ENCODE peak calls at places on chromosomes 13 and 19, in nine cellular contexts. B, C, A, O, E, F, V, S and T are unnamed samples.

GRCh38 chr19:10694706-10695105 is 6.5 kb upstream of the QTRT1 start:
- DNase-seq in V (no peak), O (no peak), B (no peak), S (no peak), F (no peak), E (no peak), C (no peak), A (no peak), T (peak)

GRCh38 chr19:29371766-29372415 is 153.9 kb upstream of the VSTM2B start:
- DNase-seq in B (no peak), C (no peak), E (no peak), O (no peak), V (no peak), A (no peak), F (no peak), S (no peak), T (no peak)

GRCh38 chr13:108113407-108113806 is 101.9 kb downstream of the LIG4 start:
- DNase-seq in E (no peak), V (no peak), S (no peak), O (no peak), B (no peak), A (no peak), F (no peak), C (no peak), T (no peak)

GRCh38 chr13:26254583-26255102 is 714 bp downstream of the CDK8 start:
- DNase-seq in O (peak), S (peak), V (peak), B (peak), F (peak), E (peak), C (no peak), A (peak), T (peak)

GRCh38 chr19:8488351-8488750 is 14.1 kb downstream of the PRAM1 start:
- DNase-seq in C (no peak), F (no peak), O (no peak), A (peak), E (no peak), V (no peak), B (no peak), S (no peak), T (no peak)

GRCh38 chr13:105346141-105346766 is 1189.2 kb downstream of the EFNB2 start:
- DNase-seq in V (no peak), O (peak), F (no peak), S (peak), C (peak), E (no peak), A (no peak), B (no peak), T (peak)

GRCh38 chr13:45527699-45528462 is 63.1 kb downstream of the COG3 start:
- DNase-seq in S (peak), O (peak), F (no peak), A (no peak), E (no peak), V (no peak), C (no peak), B (no peak), T (no peak)

GRCh38 chr13:36801035-36801434 is 18.0 kb upstream of the RFXAP start:
- DNase-seq in O (peak), V (no peak), E (no peak), B (no peak), C (no peak), S (no peak), A (no peak), F (no peak), T (no peak)

GRCh38 chr13:76791290-76791664 is 94.9 kb downstream of the KCTD12 start:
- DNase-seq in V (no peak), O (no peak), A (no peak), F (no peak), S (no peak), E (peak), B (no peak), C (no peak), T (peak)

GRCh38 chr13:96229356-96229755 is 139.4 kb downstream of the HS6ST3 start:
- DNase-seq in B (peak), O (peak), A (peak), S (peak), E (peak), F (peak), V (peak), C (peak), T (peak)

GRCh38 chr13:29799041-29799440 is 51.4 kb downstream of the UBL3 start:
- DNase-seq in A (no peak), F (no peak), E (no peak), O (no peak), S (no peak), V (no peak), B (no peak), C (no peak), T (no peak)

GRCh38 chr13:39038569-39038898 is 278 bp downstream of the NHLRC3 start:
- DNase-seq in V (peak), B (no peak), F (peak), E (no peak), O (peak), A (no peak), S (no peak), C (no peak), T (peak)

GRCh38 chr13:46476174-46476573 is 76.8 kb upstream of the LRCH1 start:
- DNase-seq in A (no peak), E (no peak), C (no peak), S (no peak), O (no peak), B (no peak), V (no peak), F (no peak), T (peak)

GRCh38 chr19:49442354-49442753 is 1.0 kb upstream of the SLC17A7 start:
- DNase-seq in E (peak), A (peak), F (no peak), B (no peak), C (no peak), V (no peak), S (no peak), O (peak), T (peak)

GRCh38 chr13:99308481-99309087 is 1.4 kb upstream of the GPR183 start:
- DNase-seq in V (no peak), C (no peak), S (no peak), O (no peak), A (no peak), B (no peak), F (no peak), E (no peak), T (peak)

GRCh38 chr13:38637576-38637975 is 49.3 kb upstream of the FREM2 start:
- DNase-seq in C (no peak), F (no peak), V (no peak), A (no peak), E (no peak), O (peak), S (no peak), B (no peak), T (no peak)

GRCh38 chr19:48656840-48657474 is 11.0 kb upstream of the CA11 start:
- DNase-seq in V (no peak), A (no peak), C (no peak), F (no peak), B (no peak), S (peak), O (peak), E (no peak), T (peak)

GRCh38 chr13:31818236-31818635 is 78.9 kb downstream of the RXFP2 start:
- DNase-seq in O (no peak), A (no peak), S (no peak), F (no peak), C (no peak), V (no peak), B (no peak), E (no peak), T (peak)

GRCh38 chr13:31814523-31814922 is 75.2 kb downstream of the RXFP2 start:
- DNase-seq in V (no peak), C (no peak), E (no peak), O (no peak), F (no peak), A (no peak), B (no peak), S (no peak), T (no peak)

DNA sequence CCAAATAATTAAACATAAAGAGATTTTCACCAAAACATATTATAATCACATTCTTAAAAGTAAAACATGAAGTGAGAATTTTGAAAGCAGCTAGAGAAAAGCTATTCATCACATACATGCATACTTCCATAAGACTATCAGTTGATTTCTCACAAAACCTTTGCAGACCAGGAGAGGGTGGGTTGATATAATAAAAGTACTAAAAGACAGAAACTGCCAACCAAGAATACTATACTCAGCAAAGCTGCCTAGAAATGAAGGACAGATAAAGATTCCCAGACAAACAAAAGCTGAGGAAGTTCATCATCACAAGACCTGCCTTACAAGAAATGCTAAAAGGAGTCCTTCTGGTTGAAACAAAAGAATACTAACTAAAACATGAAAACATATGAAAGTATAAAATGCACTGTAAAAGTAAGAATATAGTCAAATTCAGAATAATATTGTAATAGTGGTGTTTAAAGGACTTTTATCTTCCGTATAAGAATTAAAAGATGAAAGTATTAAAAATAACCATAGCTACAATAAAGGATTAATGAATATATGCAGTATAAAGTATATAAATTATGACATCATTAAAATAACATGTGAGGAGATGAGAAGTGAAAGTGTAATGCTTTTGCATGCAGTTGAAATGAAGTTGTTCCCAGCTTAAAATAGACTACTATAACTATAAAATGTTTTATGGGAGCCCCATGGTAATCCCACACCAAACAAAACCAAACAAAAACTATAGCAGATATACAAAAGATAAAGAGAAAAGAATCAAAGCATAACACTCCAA is 76.2 kb downstream of the RXFP2 start:
- DNase-seq in A (no peak), B (no peak), F (no peak), O (no peak), E (no peak), C (no peak), V (no peak), S (no peak), T (no peak)
- H3K4me3 ChIP-seq in A (no peak), B (no peak), F (no peak), O (no peak), E (no peak), C (no peak), V (no peak), S (no peak), T (no peak)

GRCh38 chr19:4416268-4416667 is 13.8 kb downstream of the CHAF1A start:
- DNase-seq in A (no peak), F (no peak), V (no peak), E (no peak), B (no peak), S (no peak), C (no peak), O (no peak), T (no peak)
- TF ChIP-seq EZH2phosphoT487 in A (no peak), F (no peak), V (no peak), E (no peak), B (no peak), S (no peak), C (no peak), O (no peak), T (no peak)

GRCh38 chr13:94701313-94702180 is 10.8 kb downstream of the SOX21 start:
- DNase-seq in V (no peak), S (no peak), B (no peak), A (no peak), O (no peak), F (no peak), E (peak), C (no peak), T (no peak)
- H3K4me3 ChIP-seq in V (no peak), S (no peak), B (no peak), A (no peak), O (no peak), F (no peak), E (peak), C (no peak), T (no peak)

GRCh38 chr19:12664406-12665280 is 1.9 kb downstream of the MAN2B1 start:
- DNase-seq in F (no peak), O (no peak), S (no peak), A (peak), E (peak), C (no peak), B (peak), V (peak), T (peak)

GRCh38 chr19:12666305-12667048 is at the start of the genes MAN2B1 and WDR83:
- DNase-seq in A (peak), B (peak), V (peak), C (no peak), S (peak), E (peak), O (peak), F (peak), T (peak)

GRCh38 chr19:12665281-12665573 is 1.3 kb downstream of the MAN2B1 start:
- DNase-seq in S (no peak), A (no peak), O (no peak), E (no peak), V (peak), F (no peak), C (no peak), B (no peak), T (no peak)

GRCh38 chr19:12667903-12668302 is 1.3 kb downstream of the WDR83 start:
- DNase-seq in V (no peak), E (no peak), A (no peak), C (no peak), S (no peak), O (no peak), B (no peak), F (no peak), T (no peak)

GRCh38 chr19:12665646-12666304 is 767 bp downstream of the MAN2B1 start:
- DNase-seq in O (no peak), E (no peak), F (no peak), C (no peak), V (peak), B (no peak), A (no peak), S (no peak), T (peak)
- TF ChIP-seq EZH2phosphoT487 in O (no peak), E (no peak), F (no peak), C (no peak), V (no peak), B (no peak), A (no peak), S (no peak), T (no peak)

DNA sequence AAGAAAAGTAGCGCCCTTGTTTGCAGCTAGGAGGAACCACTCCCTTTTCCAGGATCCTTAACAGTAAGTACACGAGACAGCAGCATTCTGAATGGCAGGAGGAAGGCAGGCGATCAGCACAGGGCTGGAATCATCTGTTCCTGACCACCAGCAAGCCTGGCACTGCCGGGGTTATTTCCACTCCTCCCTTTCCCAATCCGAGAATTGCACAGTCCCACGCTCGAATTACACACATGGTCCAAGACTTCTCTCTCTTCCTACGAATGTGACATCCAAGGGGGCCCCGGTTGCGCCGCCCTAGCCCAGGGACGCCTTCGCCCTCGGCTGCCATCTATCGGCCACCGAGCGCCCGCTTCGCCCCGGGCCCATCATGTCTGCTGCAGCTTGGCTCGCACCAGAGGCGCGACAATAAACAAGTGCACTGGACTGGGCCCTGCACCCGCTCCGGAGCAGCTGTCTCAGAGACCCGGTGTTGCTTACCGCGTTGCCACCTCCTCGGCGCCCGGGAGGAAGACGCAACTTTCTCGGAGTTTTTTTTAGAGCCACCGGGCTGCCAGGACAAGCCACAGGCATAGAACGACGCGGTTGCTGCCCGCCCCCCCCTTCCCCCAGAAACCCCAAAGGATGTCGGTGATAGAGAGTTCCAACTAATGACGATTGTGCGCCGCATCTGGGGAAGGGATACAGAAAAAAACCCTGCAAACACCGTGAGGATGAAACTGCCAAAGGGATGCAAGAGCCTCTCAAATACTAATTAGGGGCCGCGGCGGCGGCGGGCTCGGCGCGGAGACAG is at the start of gene SLITRK5:
- DNase-seq in S (peak), E (peak), B (peak), V (peak), O (peak), F (peak), A (peak), C (no peak), T (peak)
- H3K4me3 ChIP-seq in S (peak), E (peak), B (peak), V (peak), O (peak), F (peak), A (peak), C (no peak), T (peak)

GRCh38 chr13:20383058-20383457 is 142.6 kb downstream of the CRYL1 start:
- DNase-seq in A (no peak), O (no peak), E (no peak), F (no peak), C (no peak), B (no peak), V (no peak), S (no peak), T (no peak)
- TF ChIP-seq EZH2phosphoT487 in A (no peak), O (no peak), E (no peak), F (no peak), C (no peak), B (no peak), V (no peak), S (no peak), T (no peak)

GRCh38 chr19:5727453-5728050 is 7.1 kb downstream of the CATSPERD start:
- DNase-seq in C (no peak), S (no peak), A (no peak), V (no peak), E (no peak), B (no peak), O (no peak), F (no peak), T (no peak)
- H3K4me3 ChIP-seq in C (no peak), S (no peak), A (no peak), V (no peak), E (no peak), B (no peak), O (no peak), F (no peak), T (no peak)

GRCh38 chr19:40467007-40467565 is 285 bp downstream of the SPTBN4 start:
- DNase-seq in V (no peak), B (peak), C (no peak), O (no peak), S (peak), E (peak), F (no peak), A (peak), T (peak)
- TF ChIP-seq EZH2phosphoT487 in V (no peak), B (no peak), C (no peak), O (no peak), S (no peak), E (no peak), F (no peak), A (no peak), T (no peak)

DNA sequence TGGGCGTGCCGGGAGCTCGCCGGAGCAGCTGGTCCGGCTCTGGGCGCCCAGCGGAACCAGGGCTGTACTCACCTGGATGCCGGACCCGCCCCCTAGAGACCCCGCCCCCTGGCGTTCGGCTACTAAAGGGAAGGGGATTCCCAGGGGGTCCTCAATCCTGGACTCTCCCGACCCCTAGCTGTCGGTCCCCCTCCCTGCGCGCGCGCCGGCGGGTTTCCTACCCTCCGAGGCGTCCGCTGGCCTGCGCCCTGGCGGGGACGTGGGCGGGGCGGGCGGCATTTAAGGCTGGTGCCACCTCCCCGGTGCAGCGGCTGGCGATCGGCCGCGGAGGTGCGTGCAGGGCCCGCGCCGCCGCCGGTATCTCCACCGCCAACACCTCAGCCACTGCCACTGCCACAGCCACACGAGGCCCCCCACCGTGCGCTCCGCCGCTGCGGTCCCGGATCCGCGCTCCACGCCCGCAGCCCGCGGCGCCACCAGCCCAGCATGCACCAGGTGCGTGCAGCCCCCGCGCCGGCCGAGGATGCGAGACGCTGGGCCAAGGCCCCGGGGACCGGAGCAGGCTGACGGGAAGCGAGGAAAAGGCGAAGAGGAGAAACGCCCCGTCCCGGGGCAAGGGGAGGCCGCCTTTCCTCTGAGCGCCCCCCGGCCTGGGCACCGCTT is at the start of gene ATP12A:
- DNase-seq in S (peak), A (peak), O (no peak), B (peak), E (peak), F (peak), V (no peak), C (no peak), T (peak)
- H3K4me3 ChIP-seq in S (peak), A (peak), O (peak), B (peak), E (peak), F (peak), V (peak), C (peak), T (peak)